ENCODE peak calls at places on chromosomes 7 and 10, in four cellular contexts. R is lung, L is gastrocnemius medialis, U is fibroblast of lung. T is an unnamed sample.

GRCh38 chr7:101636822-101637623 is 7.9 kb upstream of the MYL10 start:
- DNase-seq in R (no peak), L (no peak), U (no peak), T (no peak)

GRCh38 chr7:98922392-98923107 is 44.2 kb downstream of the TRRAP start:
- DNase-seq in R (peak; percentile 67), L (no peak), U (peak; percentile 87), T (no peak)

GRCh38 chr7:158603773-158604755 is 16.4 kb upstream of the PTPRN2 start:
- DNase-seq in R (no peak), L (no peak), U (no peak), T (no peak)

GRCh38 chr7:127911968-127912511 is 119.2 kb downstream of the LRRC4 start:
- DNase-seq in R (no peak), L (no peak), U (no peak), T (no peak)

GRCh38 chr7:137017221-137017620 is 148.8 kb downstream of the CHRM2 start:
- DNase-seq in R (no peak), L (no peak), U (no peak), T (no peak)

GRCh38 chr10:102504179-102504975 is 605 bp downstream of the SUFU start:
- DNase-seq in R (peak; percentile 48), L (no peak), U (peak; percentile 32), T (no peak)

GRCh38 chr7:106848851-106849442 is 16.1 kb upstream of the PIK3CG start:
- DNase-seq in R (no peak), L (no peak), U (peak; percentile 57), T (no peak)

GRCh38 chr7:16284581-16284980 is 136.8 kb downstream of the CRPPA start:
- DNase-seq in R (no peak), L (no peak), U (no peak), T (no peak)

GRCh38 chr7:125834421-125834820 is 904.8 kb upstream of the POT1 start:
- DNase-seq in R (no peak), L (no peak), U (no peak), T (no peak)

GRCh38 chr10:66651308-66652082 is 274.3 kb upstream of the LRRTM3 start:
- DNase-seq in R (no peak), L (no peak), U (no peak), T (no peak)

GRCh38 chr10:66654861-66655260 is 271.0 kb upstream of the LRRTM3 start:
- DNase-seq in R (no peak), L (no peak), U (peak; percentile 8), T (no peak)

DNA sequence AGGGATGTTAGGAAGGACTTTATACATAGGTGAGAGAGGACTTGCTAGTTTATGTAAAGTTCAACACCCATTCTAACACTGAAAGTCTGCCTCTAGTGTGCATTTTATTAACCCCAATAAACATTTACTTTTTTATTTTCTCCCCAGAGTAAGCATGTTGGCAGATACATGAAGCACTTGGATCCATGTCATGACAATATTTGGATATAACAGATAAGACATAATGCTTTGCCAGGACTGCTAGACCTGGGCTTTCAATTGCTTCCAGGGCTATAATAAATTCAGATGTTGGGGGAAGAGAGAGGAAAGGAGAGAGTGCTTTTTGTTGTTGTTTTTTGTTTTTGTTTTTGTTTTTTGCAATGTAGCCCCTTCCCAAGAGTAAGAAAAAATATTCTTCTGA is 269.3 kb upstream of the LRRTM3 start:
- DNase-seq in R (no peak), L (no peak), U (no peak), T (no peak)
- H3K27ac ChIP-seq in R (no peak overlapping the region), L (no peak overlapping the region), U (no peak overlapping the region), T (no peak overlapping the region)

DNA sequence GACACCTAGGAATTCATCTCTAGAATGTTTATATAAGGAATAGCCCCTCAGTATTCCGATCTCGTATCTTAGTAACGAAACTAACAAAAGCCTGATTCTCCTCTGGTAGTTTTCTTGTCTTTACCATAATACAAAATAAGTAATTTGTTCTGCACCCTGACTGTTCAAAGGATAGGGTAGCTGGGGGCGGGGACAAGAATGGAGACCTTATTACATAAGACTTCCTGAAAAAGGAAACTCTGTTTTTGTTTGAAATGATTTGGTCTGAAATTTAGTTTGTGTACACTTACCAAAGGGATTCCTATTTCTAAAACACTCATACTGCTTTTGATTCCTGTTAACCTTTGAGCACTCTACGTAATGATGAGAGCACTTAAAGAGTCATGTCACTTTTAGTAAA is 17.2 kb downstream of the IKZF1 start:
- DNase-seq in R (no peak), L (no peak), U (no peak), T (no peak)
- H3K4me3 ChIP-seq in R (no peak overlapping the region), L (no peak overlapping the region), U (no peak overlapping the region), T (no peak overlapping the region)

DNA sequence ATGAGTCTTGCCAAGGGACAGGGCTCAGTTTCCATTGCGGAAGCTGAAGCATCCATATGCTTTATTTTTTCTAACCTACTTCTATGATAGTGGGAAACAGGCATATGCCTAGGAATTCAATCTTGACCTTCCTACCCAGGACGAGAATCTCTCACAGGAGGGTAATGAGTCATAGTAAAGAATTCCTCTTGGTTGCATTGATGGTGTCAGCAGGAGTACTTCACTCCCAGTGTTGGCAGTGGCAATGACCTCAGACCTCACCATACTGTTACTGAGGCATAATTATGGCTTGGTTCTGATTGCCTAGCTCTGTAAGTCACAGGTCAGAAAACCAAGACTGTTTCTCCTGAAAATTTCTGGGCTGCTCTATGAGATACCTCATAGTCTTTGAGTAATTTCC is 552.9 kb downstream of the ARL4A start:
- DNase-seq in R (no peak), L (no peak), U (peak; percentile 35), T (no peak)
- H3K27ac ChIP-seq in R (no peak overlapping the region), L (no peak overlapping the region), U (no peak overlapping the region), T (no peak overlapping the region)

GRCh38 chr7:117009705-117010361 is 56.5 kb downstream of the ST7 start:
- DNase-seq in R (no peak), L (no peak), U (no peak), T (no peak)

GRCh38 chr7:117011419-117012260 is 58.3 kb downstream of the ST7 start:
- DNase-seq in R (no peak), L (no peak), U (no peak), T (no peak)

GRCh38 chr7:117008849-117009531 is 55.7 kb downstream of the ST7 start:
- DNase-seq in R (no peak), L (no peak), U (peak; percentile 35), T (no peak)

GRCh38 chr7:117012284-117013174 is 59.2 kb downstream of the ST7 start:
- DNase-seq in R (no peak), L (no peak), U (peak; percentile 63), T (no peak)

GRCh38 chr7:117010375-117011133 is 57.3 kb downstream of the ST7 start:
- DNase-seq in R (no peak), L (no peak), U (no peak), T (no peak)
- H3K4me3 ChIP-seq in R (no peak overlapping the region), L (no peak overlapping the region), U (no peak overlapping the region), T (no peak overlapping the region)

DNA sequence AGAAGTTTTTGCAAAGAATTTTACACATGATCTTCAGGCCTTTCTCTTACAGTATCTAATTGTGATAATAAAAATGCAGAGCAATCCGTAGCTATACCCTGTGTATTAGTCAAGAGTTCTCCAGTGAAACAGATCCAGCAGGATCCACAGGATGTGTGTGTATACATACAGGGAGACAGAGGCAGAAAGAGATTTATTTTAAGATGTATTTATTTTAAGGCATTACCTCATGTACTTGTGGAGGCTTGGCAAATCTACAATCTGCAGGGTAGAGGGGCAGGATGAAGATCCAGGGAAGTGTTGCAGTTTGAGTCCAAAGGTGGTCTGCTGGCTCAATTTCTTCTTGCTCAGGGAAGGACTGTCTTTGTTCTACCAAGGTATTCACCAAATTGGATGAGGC is 41.7 kb downstream of the ARHGAP12 start:
- DNase-seq in R (no peak), L (no peak), U (peak; percentile 36), T (no peak)
- H3K27ac ChIP-seq in R (no peak overlapping the region), L (no peak overlapping the region), U (no peak overlapping the region), T (no peak overlapping the region)

DNA sequence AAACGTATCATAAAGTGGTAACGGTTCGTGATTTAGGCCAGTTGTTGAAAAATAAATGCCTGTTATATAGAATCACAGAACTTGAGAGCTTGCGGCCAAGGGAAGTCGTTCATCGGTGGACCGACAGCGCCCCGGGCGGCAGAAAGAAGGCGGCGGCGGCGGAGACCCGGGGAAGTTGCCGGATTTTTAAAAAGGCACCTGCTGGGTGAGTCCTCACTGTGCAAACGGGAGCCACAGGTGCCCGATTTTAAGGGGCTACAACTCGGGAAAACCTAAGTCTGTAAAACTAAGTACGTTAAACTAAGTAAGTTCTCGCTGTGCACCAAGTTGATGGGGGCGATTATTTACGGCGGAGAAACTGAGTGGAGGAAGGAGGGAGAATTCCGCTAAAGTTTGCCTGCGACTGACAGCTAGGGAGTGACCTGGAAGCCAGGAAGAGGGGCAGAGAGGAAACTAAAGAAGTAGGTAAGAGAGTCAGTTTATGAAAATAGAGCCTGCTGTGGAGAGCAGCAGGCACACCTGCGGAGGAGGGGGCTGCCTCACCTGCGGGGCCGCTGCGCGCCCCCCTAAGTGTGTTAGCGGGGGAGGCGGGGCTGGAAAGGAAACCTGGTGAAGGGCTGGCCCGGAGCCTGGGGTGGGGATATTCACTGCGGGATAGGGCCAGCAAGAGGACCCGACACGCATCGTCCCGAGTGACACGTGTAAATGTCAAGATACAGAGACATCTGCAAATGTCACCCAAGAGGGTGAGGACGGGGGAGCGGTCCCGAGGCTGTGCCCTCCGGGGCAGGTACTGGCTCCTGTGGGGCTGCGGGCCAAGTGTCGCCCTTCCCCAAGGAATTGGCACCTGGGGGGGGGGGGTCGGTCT is 1.0 kb downstream of the ADAM12 start:
- DNase-seq in R (peak; percentile 49), L (no peak), U (peak; percentile 77), T (peak; percentile 63)
- H3K4me3 ChIP-seq in R (no peak overlapping the region), L (peak overlapping the region; percentile 39), U (peak overlapping the region; percentile 41), T (peak overlapping the region; percentile 42)

GRCh38 chr7:138030679-138031351 is 28.9 kb upstream of the CREB3L2 start:
- DNase-seq in R (no peak), L (no peak), U (no peak), T (no peak)

GRCh38 chr7:138033241-138033640 is 31.4 kb upstream of the CREB3L2 start:
- DNase-seq in R (no peak), L (no peak), U (no peak), T (no peak)

GRCh38 chr7:138032186-138032585 is 30.3 kb upstream of the CREB3L2 start:
- DNase-seq in R (no peak), L (no peak), U (no peak), T (no peak)

GRCh38 chr7:138029941-138030340 is 28.1 kb upstream of the CREB3L2 start:
- DNase-seq in R (no peak), L (no peak), U (no peak), T (no peak)

GRCh38 chr7:138032775-138033174 is 30.9 kb upstream of the CREB3L2 start:
- DNase-seq in R (no peak), L (no peak), U (no peak), T (no peak)
- H3K27ac ChIP-seq in R (no peak overlapping the region), L (no peak overlapping the region), U (no peak overlapping the region), T (no peak overlapping the region)

GRCh38 chr10:44437837-44438752 is 53.2 kb upstream of the CXCL12 start:
- DNase-seq in R (no peak), L (no peak), U (peak; percentile 3), T (no peak)

GRCh38 chr10:44435196-44435595 is 50.3 kb upstream of the CXCL12 start:
- DNase-seq in R (no peak), L (no peak), U (no peak), T (no peak)

GRCh38 chr10:44436240-44436639 is 51.3 kb upstream of the CXCL12 start:
- DNase-seq in R (no peak), L (no peak), U (no peak), T (no peak)

GRCh38 chr10:44439845-44440244 is 54.9 kb upstream of the CXCL12 start:
- DNase-seq in R (no peak), L (no peak), U (no peak), T (no peak)

GRCh38 chr10:44439436-44439835 is 54.5 kb upstream of the CXCL12 start:
- DNase-seq in R (no peak), L (no peak), U (no peak), T (no peak)
- H3K4me3 ChIP-seq in R (no peak overlapping the region), L (no peak overlapping the region), U (no peak overlapping the region), T (no peak overlapping the region)

T was measured in breast epithelium.